ENCODE peak calls at places on chromosomes 16 and 17, in four cellular contexts. U, Y, I and P are unnamed samples.

GRCh38 chr17:56149266-56150036 is 3.8 kb upstream of the ANKFN1 start:
- DNase-seq in U (no peak), Y (no peak), I (no peak), P (no peak)

GRCh38 chr16:2857451-2858244 is at the start of gene PRSS22:
- DNase-seq in U (no peak), Y (no peak), I (no peak), P (no peak)

GRCh38 chr17:55062921-55063320 is 94.4 kb downstream of the STXBP4 start:
- DNase-seq in I (no peak), Y (no peak), U (peak), P (no peak)

GRCh38 chr16:48531011-48531962 is 78.7 kb downstream of the N4BP1 start:
- DNase-seq in U (no peak), Y (no peak), I (no peak), P (no peak)

GRCh38 chr17:80826955-80827645 is 164.5 kb upstream of the CHMP6 start:
- DNase-seq in I (no peak), U (peak), Y (no peak), P (no peak)

GRCh38 chr16:57617604-57618111 is 10.8 kb upstream of the ADGRG1 start:
- DNase-seq in U (no peak), Y (no peak), I (no peak), P (no peak)

GRCh38 chr17:4537451-4538235 is 17.5 kb downstream of the MYBBP1A start:
- DNase-seq in I (no peak), Y (no peak), U (no peak), P (no peak)

GRCh38 chr16:31145398-31145990 is 4.4 kb downstream of the PRSS36 start:
- DNase-seq in I (no peak), U (no peak), Y (no peak), P (peak)

GRCh38 chr17:67276075-67276474 is 31.1 kb upstream of the HELZ start:
- DNase-seq in Y (no peak), I (no peak), U (no peak), P (no peak)

GRCh38 chr16:76650579-76650978 is 373.4 kb downstream of the CNTNAP4 start:
- DNase-seq in U (no peak), I (no peak), Y (no peak), P (no peak)

GRCh38 chr17:29973005-29973404 is 31.6 kb downstream of the EFCAB5 start:
- DNase-seq in I (no peak), Y (no peak), U (no peak), P (no peak)

GRCh38 chr17:17508019-17508535 is 11.9 kb upstream of the RASD1 start:
- DNase-seq in Y (no peak), I (no peak), U (no peak), P (no peak)

GRCh38 chr16:11224096-11224893 is 31.7 kb downstream of the SOCS1 start:
- DNase-seq in Y (peak), U (no peak), I (no peak), P (no peak)

GRCh38 chr16:69187891-69188451 is 1.0 kb downstream of the SNTB2 start:
- DNase-seq in I (no peak), U (peak), Y (peak), P (no peak)